ENCODE peak calls at places on chromosome X, in ten cellular contexts. A, O, V, Y, K, X, T, S, I and C are unnamed samples.

GRCh38 chrX:72381439-72382198 is 75.9 kb upstream of the CITED1 start:
- DNase-seq in V (no peak), A (no peak), Y (peak; percentile 91), K (no peak), S (no peak), I (no peak), T (no peak), X (no peak), O (no peak), C (no peak)

GRCh38 chrX:19577181-19577810 is 62.0 kb upstream of the MAP3K15 start:
- DNase-seq in Y (no peak), O (no peak), K (peak; percentile 1), V (no peak), I (no peak), S (no peak), X (no peak), A (no peak), T (no peak), C (no peak)

GRCh38 chrX:104195489-104196084 is 29.3 kb downstream of the FAM199X start:
- DNase-seq in V (peak; percentile 33), K (peak; percentile 31), O (no peak), Y (peak; percentile 29), I (no peak), S (no peak), A (no peak), X (peak; percentile 44), T (no peak), C (no peak)

GRCh38 chrX:120358687-120359086 is 3.2 kb upstream of the ATP1B4 start:
- DNase-seq in V (no peak), T (no peak), I (no peak), Y (no peak), O (no peak), A (no peak), S (no peak), K (no peak), X (no peak), C (no peak)

GRCh38 chrX:12825801-12826200 is 34.6 kb downstream of the PRPS2 start:
- DNase-seq in A (no peak), O (no peak), S (no peak), V (no peak), I (no peak), X (no peak), Y (peak; percentile 44), T (no peak), K (no peak), C (no peak)

GRCh38 chrX:111402378-111402777 is 9.6 kb downstream of the DCX start:
- DNase-seq in I (no peak), V (no peak), X (no peak), T (no peak), Y (no peak), O (no peak), A (no peak), S (no peak), K (no peak), C (no peak)

GRCh38 chrX:101208152-101208905 is 11.3 kb upstream of the DRP2 start:
- DNase-seq in I (no peak), Y (no peak), X (no peak), O (no peak), S (no peak), T (no peak), V (no peak), K (no peak), A (no peak), C (no peak)

GRCh38 chrX:140697618-140698017 is 11.9 kb upstream of the LINC00632 start:
- DNase-seq in T (no peak), S (no peak), A (no peak), Y (no peak), X (peak; percentile 6), O (no peak), I (no peak), V (no peak), K (no peak), C (no peak)

GRCh38 chrX:3609800-3610199 is 103.6 kb downstream of the PRKX start:
- DNase-seq in A (no peak), T (no peak), V (no peak), S (no peak), Y (no peak), K (no peak), I (no peak), O (no peak), X (no peak), C (no peak)

GRCh38 chrX:45517090-45517973 is 316.7 kb upstream of the DIPK2B start:
- DNase-seq in T (no peak), O (no peak), S (no peak), I (no peak), X (peak; percentile 33), Y (peak; percentile 58), V (no peak), K (no peak), A (no peak), C (no peak)

GRCh38 chrX:71935542-71935941 is 24.9 kb downstream of the NHSL2 start:
- DNase-seq in T (no peak), S (no peak), X (peak; percentile 68), V (no peak), A (no peak), Y (no peak), I (no peak), O (no peak), K (no peak), C (no peak)

GRCh38 chrX:133413218-133413925 is 1.9 kb downstream of the GPC4 start:
- DNase-seq in T (no peak), Y (no peak), S (peak; percentile 69), X (peak; percentile 9), O (no peak), V (peak; percentile 36), K (no peak), I (no peak), A (peak; percentile 11), C (no peak)

GRCh38 chrX:124194903-124195302 is 137.6 kb upstream of the TEX13D start:
- DNase-seq in Y (no peak), X (no peak), T (no peak), O (no peak), S (no peak), V (no peak), A (no peak), I (no peak), K (no peak), C (no peak)

GRCh38 chrX:32599156-32599555 is 612.2 kb downstream of the DMD start:
- DNase-seq in K (no peak), V (no peak), Y (no peak), A (no peak), X (no peak), T (no peak), I (no peak), O (no peak), S (no peak), C (no peak)

GRCh38 chrX:110012818-110013484 is 10.0 kb downstream of the TMEM164 start:
- DNase-seq in A (no peak), V (no peak), T (peak; percentile 26), S (no peak), O (no peak), X (no peak), Y (no peak), I (peak; percentile 40), K (no peak), C (no peak)

GRCh38 chrX:130575831-130576404 is 174.1 kb downstream of the RBMX2 start:
- DNase-seq in I (no peak), Y (peak; percentile 35), A (peak; percentile 26), S (no peak), T (no peak), K (peak; percentile 65), V (peak; percentile 55), X (peak; percentile 66), O (no peak), C (no peak)

GRCh38 chrX:30653415-30654131 is at the start of gene GK:
- DNase-seq in Y (peak; percentile 3), I (peak; percentile 4), O (no peak), K (peak; percentile 36), A (peak; percentile 19), S (no peak), V (peak; percentile 48), X (peak; percentile 12), T (no peak), C (no peak)

GRCh38 chrX:150704030-150704613 is 10.9 kb downstream of the MTMR1 start:
- DNase-seq in S (no peak), X (no peak), O (no peak), Y (peak; percentile 79), I (no peak), K (no peak), V (no peak), T (no peak), A (no peak), C (no peak)
- H3K27ac ChIP-seq in S (no peak overlapping the region), X (no peak overlapping the region), O (no peak overlapping the region), Y (peak overlapping the region; percentile 75), I (no peak overlapping the region), K (no peak overlapping the region), V (no peak overlapping the region), T (no peak overlapping the region), A (no peak overlapping the region), C (no peak overlapping the region)

DNA sequence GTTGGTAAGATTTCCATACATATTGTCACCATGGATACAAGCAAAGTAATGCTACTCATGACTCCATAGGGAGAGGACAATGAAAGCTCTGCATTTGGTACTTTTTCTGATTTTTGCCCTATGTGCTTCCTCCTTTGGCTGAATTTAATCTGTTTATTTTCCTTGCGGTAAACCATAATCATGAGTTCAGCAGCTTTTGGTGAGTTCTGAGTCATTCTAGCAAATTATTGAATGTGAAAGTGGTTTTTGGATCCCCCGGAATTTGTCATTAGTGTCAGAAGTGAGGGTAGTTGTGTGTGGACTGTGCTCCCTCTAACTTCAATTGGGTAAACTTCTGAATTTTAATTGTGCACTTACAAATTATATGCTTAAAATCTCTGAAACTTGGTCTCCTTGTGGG is 170.3 kb downstream of the MOSPD2 start:
- DNase-seq in X (no peak), I (no peak), V (no peak), T (no peak), Y (no peak), S (no peak), A (no peak), O (no peak), K (no peak), C (no peak)
- TF ChIP-seq POLR2AphosphoS5 in X (no peak), I (no peak), V (no peak), T (no peak), Y (no peak), S (no peak), A (no peak), O (no peak), K (no peak), C (no peak)

DNA sequence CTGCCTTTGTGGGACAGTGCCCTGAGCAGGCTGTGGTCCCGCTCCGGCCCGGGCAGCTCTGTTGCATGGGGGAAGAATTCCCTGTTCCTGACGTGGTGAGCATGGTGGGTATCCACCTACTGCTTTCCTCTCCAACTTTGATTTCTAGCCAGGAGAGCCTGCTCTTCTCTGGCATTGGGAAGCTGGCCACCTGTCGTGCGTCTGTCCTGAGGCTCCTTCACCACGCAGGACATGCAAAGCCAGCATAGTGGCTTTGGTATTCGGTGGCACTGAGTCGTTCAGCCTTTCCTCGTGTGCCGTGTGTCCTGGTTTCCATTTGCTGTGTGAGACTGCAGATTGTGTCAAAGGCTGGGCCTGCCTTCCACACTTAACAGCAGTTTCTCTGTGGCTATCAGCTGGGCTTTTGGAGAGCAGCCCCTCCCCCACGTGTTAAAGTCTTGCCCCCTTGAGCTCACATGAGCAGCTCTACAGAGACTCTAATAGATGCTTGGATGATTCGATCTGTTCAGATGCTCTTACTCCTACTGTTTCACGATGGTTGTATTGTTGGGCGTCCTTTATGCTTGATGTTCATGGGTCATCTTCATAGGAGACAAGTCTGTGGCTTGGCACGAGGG is 46.4 kb upstream of the CLCN4 start:
- DNase-seq in X (no peak), A (no peak), I (no peak), Y (no peak), K (no peak), S (no peak), O (no peak), T (no peak), V (no peak), C (no peak)
- H3K27ac ChIP-seq in X (no peak overlapping the region), A (peak overlapping the region; percentile 73), I (peak overlapping the region; percentile 23), Y (peak overlapping the region; percentile 43), K (no peak overlapping the region), S (peak overlapping the region; percentile 69), O (no peak overlapping the region), T (no peak overlapping the region), V (no peak overlapping the region), C (no peak overlapping the region)

GRCh38 chrX:16989750-16990149 is 43.3 kb downstream of the REPS2 start:
- DNase-seq in O (no peak), A (no peak), X (no peak), K (no peak), V (no peak), T (no peak), I (no peak), Y (no peak), S (no peak), C (no peak)
- TF ChIP-seq POLR2AphosphoS5 in O (no peak), A (no peak), X (no peak), K (no peak), V (no peak), T (no peak), I (no peak), Y (no peak), S (no peak), C (no peak)